ENCODE peak calls at places on chromosome 17, in six cellular contexts. One of them, this sample, is unnamed.

GRCh38 chr17:64572682-64573154 is 65.9 kb downstream of the CEP95 start:
- DNase-seq in ovary: no peak
- DNase-seq in K562: peak; percentile 12
- DNase-seq in A549: no peak
- DNase-seq in spleen: no peak
- DNase-seq in IMR-90: peak; percentile 61
- DNase-seq in this sample: no peak

GRCh38 chr17:39527220-39527813 is 66.0 kb downstream of the CDK12 start:
- DNase-seq in ovary: no peak
- DNase-seq in K562: peak; percentile 38
- DNase-seq in A549: no peak
- DNase-seq in spleen: no peak
- DNase-seq in IMR-90: no peak
- DNase-seq in this sample: no peak

GRCh38 chr17:45143767-45144198 is 4.5 kb upstream of the HEXIM1 start:
- DNase-seq in ovary: peak; percentile 96
- DNase-seq in K562: no peak
- DNase-seq in A549: no peak
- DNase-seq in spleen: peak; percentile 91
- DNase-seq in IMR-90: peak; percentile 80
- DNase-seq in this sample: peak; percentile 75

GRCh38 chr17:64281962-64282752 is 19.1 kb upstream of the TEX2 start:
- DNase-seq in ovary: peak; percentile 66
- DNase-seq in K562: peak; percentile 80
- DNase-seq in A549: peak; percentile 68
- DNase-seq in spleen: peak; percentile 80
- DNase-seq in IMR-90: peak; percentile 83
- DNase-seq in this sample: peak; percentile 45

GRCh38 chr17:15185625-15185991 is 79.5 kb downstream of the PMP22 start:
- DNase-seq in ovary: no peak
- DNase-seq in K562: no peak
- DNase-seq in A549: no peak
- DNase-seq in spleen: no peak
- DNase-seq in IMR-90: peak; percentile 36
- DNase-seq in this sample: peak; percentile 42

GRCh38 chr17:69480197-69480596 is 65.7 kb downstream of the MAP2K6 start:
- DNase-seq in ovary: no peak
- DNase-seq in K562: no peak
- DNase-seq in A549: no peak
- DNase-seq in spleen: no peak
- DNase-seq in IMR-90: no peak
- DNase-seq in this sample: peak; percentile 90

GRCh38 chr17:78979780-78980623 is at the start of gene LGALS3BP:
- DNase-seq in ovary: peak; percentile 84
- DNase-seq in K562: no peak
- DNase-seq in A549: peak; percentile 85
- DNase-seq in spleen: no peak
- DNase-seq in IMR-90: peak; percentile 78
- DNase-seq in this sample: peak; percentile 32

GRCh38 chr17:49425004-49425286 is 10.3 kb upstream of the PHB1 start:
- DNase-seq in ovary: no peak
- DNase-seq in K562: no peak
- DNase-seq in A549: no peak
- DNase-seq in spleen: no peak
- DNase-seq in IMR-90: no peak
- DNase-seq in this sample: no peak

GRCh38 chr17:77402159-77402731 is 261.5 kb downstream of the SEC14L1 start:
- DNase-seq in ovary: no peak
- DNase-seq in K562: no peak
- DNase-seq in A549: no peak
- DNase-seq in spleen: no peak
- DNase-seq in IMR-90: no peak
- DNase-seq in this sample: no peak

GRCh38 chr17:65356524-65356923 is 204.9 kb downstream of the AXIN2 start:
- DNase-seq in ovary: no peak
- DNase-seq in K562: no peak
- DNase-seq in A549: no peak
- DNase-seq in spleen: no peak
- DNase-seq in IMR-90: no peak
- DNase-seq in this sample: no peak

GRCh38 chr17:2564876-2565275 is 28.6 kb upstream of the PAFAH1B1 start:
- DNase-seq in ovary: no peak
- DNase-seq in K562: no peak
- DNase-seq in A549: no peak
- DNase-seq in spleen: no peak
- DNase-seq in IMR-90: no peak
- DNase-seq in this sample: no peak

GRCh38 chr17:74972107-74972972 is at the start of gene HID1:
- DNase-seq in ovary: peak; percentile 47
- DNase-seq in K562: peak; percentile 95
- DNase-seq in A549: peak; percentile 88
- DNase-seq in spleen: peak; percentile 93
- DNase-seq in IMR-90: no peak
- DNase-seq in this sample: no peak

GRCh38 chr17:8606415-8606814 is 24.1 kb downstream of the MYH10 start:
- DNase-seq in ovary: no peak
- DNase-seq in K562: no peak
- DNase-seq in A549: no peak
- DNase-seq in spleen: no peak
- DNase-seq in IMR-90: no peak
- DNase-seq in this sample: no peak

GRCh38 chr17:19341641-19342610 is 20.6 kb downstream of the B9D1 start:
- DNase-seq in ovary: no peak
- DNase-seq in K562: no peak
- DNase-seq in A549: no peak
- DNase-seq in spleen: peak; percentile 50
- DNase-seq in IMR-90: peak; percentile 10
- DNase-seq in this sample: no peak

GRCh38 chr17:37079735-37080134 is 131.0 kb downstream of the AATF start:
- DNase-seq in ovary: no peak
- DNase-seq in K562: no peak
- DNase-seq in A549: no peak
- DNase-seq in spleen: no peak
- DNase-seq in IMR-90: peak; percentile 45
- DNase-seq in this sample: no peak

GRCh38 chr17:76417499-76418143 is 33.2 kb downstream of the SPHK1 start:
- DNase-seq in ovary: no peak
- DNase-seq in K562: no peak
- DNase-seq in A549: no peak
- DNase-seq in spleen: peak; percentile 53
- DNase-seq in IMR-90: no peak
- DNase-seq in this sample: no peak

GRCh38 chr17:12603566-12603965 is 62.1 kb upstream of the MYOCD start:
- DNase-seq in ovary: no peak
- DNase-seq in K562: no peak
- DNase-seq in A549: no peak
- DNase-seq in spleen: no peak
- DNase-seq in IMR-90: peak; percentile 36
- DNase-seq in this sample: no peak

GRCh38 chr17:78898075-78898836 is 4.7 kb downstream of the CEP295NL start:
- DNase-seq in ovary: no peak
- DNase-seq in K562: no peak
- DNase-seq in A549: no peak
- DNase-seq in spleen: no peak
- DNase-seq in IMR-90: no peak
- DNase-seq in this sample: no peak

GRCh38 chr17:38741853-38742421 is 6.2 kb downstream of the PCGF2 start:
- DNase-seq in ovary: peak; percentile 69
- DNase-seq in K562: no peak
- DNase-seq in A549: no peak
- DNase-seq in spleen: peak; percentile 53
- DNase-seq in IMR-90: no peak
- DNase-seq in this sample: peak; percentile 54

GRCh38 chr17:79156463-79157095 is 82.0 kb downstream of the ENGASE start:
- DNase-seq in ovary: no peak
- DNase-seq in K562: no peak
- DNase-seq in A549: no peak
- DNase-seq in spleen: no peak
- DNase-seq in IMR-90: no peak
- DNase-seq in this sample: no peak

GRCh38 chr17:39922006-39922405 is 3.6 kb upstream of the GSDMB start:
- DNase-seq in ovary: no peak
- DNase-seq in K562: no peak
- DNase-seq in A549: no peak
- DNase-seq in spleen: no peak
- DNase-seq in IMR-90: no peak
- DNase-seq in this sample: no peak

GRCh38 chr17:64707077-64707591 is 45.0 kb upstream of the SMURF2 start:
- DNase-seq in ovary: peak; percentile 74
- DNase-seq in K562: no peak
- DNase-seq in A549: peak; percentile 98
- DNase-seq in spleen: peak; percentile 87
- DNase-seq in IMR-90: peak; percentile 100
- DNase-seq in this sample: peak; percentile 74

GRCh38 chr17:76501827-76502307 is 644 bp upstream of the RHBDF2 start:
- DNase-seq in ovary: no peak
- DNase-seq in K562: no peak
- DNase-seq in A549: no peak
- DNase-seq in spleen: no peak
- DNase-seq in IMR-90: no peak
- DNase-seq in this sample: no peak

GRCh38 chr17:2947996-2948550 is 115.3 kb downstream of the OR1D5 start:
- DNase-seq in ovary: no peak
- DNase-seq in K562: no peak
- DNase-seq in A549: no peak
- DNase-seq in spleen: peak; percentile 32
- DNase-seq in IMR-90: no peak
- DNase-seq in this sample: no peak

GRCh38 chr17:67980456-67980855 is 15.8 kb downstream of the C17orf58 start:
- DNase-seq in ovary: no peak
- DNase-seq in K562: no peak
- DNase-seq in A549: no peak
- DNase-seq in spleen: no peak
- DNase-seq in IMR-90: no peak
- DNase-seq in this sample: no peak

GRCh38 chr17:37483311-37484039 is 6.2 kb upstream of the DUSP14 start:
- DNase-seq in ovary: peak; percentile 54
- DNase-seq in K562: no peak
- DNase-seq in A549: no peak
- DNase-seq in spleen: no peak
- DNase-seq in IMR-90: peak; percentile 98
- DNase-seq in this sample: peak; percentile 27

GRCh38 chr17:14724770-14725169 is 423.9 kb downstream of the HS3ST3B1 start:
- DNase-seq in ovary: no peak
- DNase-seq in K562: no peak
- DNase-seq in A549: no peak
- DNase-seq in spleen: no peak
- DNase-seq in IMR-90: no peak
- DNase-seq in this sample: no peak

GRCh38 chr17:44200478-44201155 is 933 bp upstream of the ATXN7L3 start:
- DNase-seq in ovary: peak; percentile 49
- DNase-seq in K562: no peak
- DNase-seq in A549: no peak
- DNase-seq in spleen: no peak
- DNase-seq in IMR-90: no peak
- DNase-seq in this sample: no peak

GRCh38 chr17:1720856-1721386 is 3.6 kb upstream of the WDR81 start:
- DNase-seq in ovary: peak; percentile 79
- DNase-seq in K562: no peak
- DNase-seq in A549: peak; percentile 56
- DNase-seq in spleen: peak; percentile 86
- DNase-seq in IMR-90: peak; percentile 56
- DNase-seq in this sample: peak; percentile 50

GRCh38 chr17:55735784-55736405 is 13.2 kb upstream of the TMEM100 start:
- DNase-seq in ovary: peak; percentile 55
- DNase-seq in K562: peak; percentile 32
- DNase-seq in A549: peak; percentile 30
- DNase-seq in spleen: no peak
- DNase-seq in IMR-90: peak; percentile 62
- DNase-seq in this sample: no peak

GRCh38 chr17:2058521-2059124 is 3.7 kb downstream of the HIC1 start:
- DNase-seq in ovary: peak; percentile 84
- DNase-seq in K562: no peak
- DNase-seq in A549: peak; percentile 79
- DNase-seq in spleen: peak; percentile 96
- DNase-seq in IMR-90: peak; percentile 76
- DNase-seq in this sample: peak; percentile 48

GRCh38 chr17:47952181-47953021 is 5.3 kb downstream of the PRR15L start:
- DNase-seq in ovary: no peak
- DNase-seq in K562: no peak
- DNase-seq in A549: no peak
- DNase-seq in spleen: no peak
- DNase-seq in IMR-90: no peak
- DNase-seq in this sample: no peak
- TF ChIP-seq POLR2A in ovary: no peak
- TF ChIP-seq POLR2A in K562: no peak
- TF ChIP-seq POLR2A in A549: no peak
- TF ChIP-seq POLR2A in spleen: no peak
- TF ChIP-seq POLR2A in IMR-90: no peak
- TF ChIP-seq POLR2A in this sample: no peak

GRCh38 chr17:28720247-28720996 is 637 bp downstream of the RPL23A start:
- DNase-seq in ovary: no peak
- DNase-seq in K562: peak; percentile 30
- DNase-seq in A549: no peak
- DNase-seq in spleen: no peak
- DNase-seq in IMR-90: no peak
- DNase-seq in this sample: no peak
- TF ChIP-seq CTCF in ovary: no peak
- TF ChIP-seq CTCF in K562: peak; percentile 45
- TF ChIP-seq CTCF in A549: no peak
- TF ChIP-seq CTCF in spleen: no peak
- TF ChIP-seq CTCF in IMR-90: peak; percentile 15
- TF ChIP-seq CTCF in this sample: no peak

DNA sequence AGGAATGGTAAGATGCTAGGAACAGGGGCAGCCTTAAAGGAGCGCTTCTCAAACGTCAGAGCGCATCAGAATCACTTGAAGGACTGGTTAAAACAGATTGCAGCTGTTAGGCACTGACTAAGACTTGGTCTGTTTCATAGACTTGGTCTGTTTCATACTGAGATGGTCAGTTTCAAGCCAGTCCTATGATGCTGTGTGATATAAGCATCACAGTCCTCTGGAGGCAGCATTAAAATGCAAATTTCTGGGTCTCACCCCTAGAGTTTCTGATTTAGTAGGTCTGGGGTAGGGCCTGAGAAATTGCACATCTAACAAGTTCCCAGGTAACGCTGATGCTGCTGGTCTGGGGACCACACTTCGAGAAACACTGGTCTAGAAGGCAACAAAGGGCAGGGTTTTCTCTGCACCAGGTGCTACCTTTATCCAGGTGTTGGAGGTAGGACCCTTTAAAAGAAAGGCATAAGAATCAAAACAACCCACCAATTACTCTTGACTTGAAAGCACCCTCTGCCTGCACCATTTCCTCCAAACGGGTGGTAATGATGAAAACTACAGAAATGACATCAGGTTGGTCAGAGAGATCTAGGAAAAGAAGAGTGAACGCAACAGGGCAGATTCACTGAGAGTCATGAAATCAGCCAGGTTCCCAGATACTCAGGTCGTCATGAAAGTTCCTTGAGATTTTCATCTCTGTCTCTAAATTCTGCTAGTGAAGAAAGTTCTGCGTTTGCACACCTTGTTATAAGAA is 95.1 kb upstream of the RCVRN start:
- DNase-seq in ovary: no peak
- DNase-seq in K562: no peak
- DNase-seq in A549: no peak
- DNase-seq in spleen: no peak
- DNase-seq in IMR-90: no peak
- DNase-seq in this sample: no peak
- TF ChIP-seq POLR2A in ovary: no peak
- TF ChIP-seq POLR2A in K562: no peak
- TF ChIP-seq POLR2A in A549: no peak
- TF ChIP-seq POLR2A in spleen: no peak
- TF ChIP-seq POLR2A in IMR-90: no peak
- TF ChIP-seq POLR2A in this sample: no peak

GRCh38 chr17:18093616-18094408 is 6.1 kb downstream of the DRG2 start:
- DNase-seq in ovary: no peak
- DNase-seq in K562: peak; percentile 37
- DNase-seq in A549: peak; percentile 63
- DNase-seq in spleen: no peak
- DNase-seq in IMR-90: peak; percentile 83
- DNase-seq in this sample: peak; percentile 75
- TF ChIP-seq CTCF in ovary: no peak
- TF ChIP-seq CTCF in K562: peak; percentile 51
- TF ChIP-seq CTCF in A549: peak; percentile 55
- TF ChIP-seq CTCF in spleen: no peak
- TF ChIP-seq CTCF in IMR-90: peak; percentile 52
- TF ChIP-seq CTCF in this sample: no peak